ENCODE peak calls at places on chromosomes 3 and 15, in five cellular contexts. One of them, this sample, is unnamed.

GRCh38 chr15:75661041-75661778 is 13.5 kb downstream of the SNX33 start:
- DNase-seq in heart left ventricle: peak; percentile 87
- DNase-seq in upper lobe of left lung: peak; percentile 93
- DNase-seq in transverse colon: peak; percentile 83
- DNase-seq in esophagus squamous epithelium: peak; percentile 24
- DNase-seq in this sample: peak; percentile 100

GRCh38 chr3:165895919-165896318 is 58.7 kb upstream of the BCHE start:
- DNase-seq in upper lobe of left lung: no peak
- DNase-seq in transverse colon: no peak
- DNase-seq in heart left ventricle: no peak
- DNase-seq in esophagus squamous epithelium: no peak
- DNase-seq in this sample: no peak

GRCh38 chr15:65790692-65791334 is 1.3 kb downstream of the DENND4A start:
- DNase-seq in transverse colon: no peak
- DNase-seq in upper lobe of left lung: no peak
- DNase-seq in heart left ventricle: no peak
- DNase-seq in esophagus squamous epithelium: no peak
- DNase-seq in this sample: no peak

GRCh38 chr3:30161370-30161769 is 445.0 kb upstream of the TGFBR2 start:
- DNase-seq in heart left ventricle: peak; percentile 36
- DNase-seq in esophagus squamous epithelium: no peak
- DNase-seq in upper lobe of left lung: no peak
- DNase-seq in transverse colon: no peak
- DNase-seq in this sample: no peak

GRCh38 chr3:25235033-25235432 is 193.0 kb upstream of the RARB start:
- DNase-seq in transverse colon: no peak
- DNase-seq in heart left ventricle: no peak
- DNase-seq in upper lobe of left lung: no peak
- DNase-seq in esophagus squamous epithelium: no peak
- DNase-seq in this sample: no peak

GRCh38 chr3:58206406-58207011 is 4.3 kb downstream of the DNASE1L3 start:
- DNase-seq in heart left ventricle: no peak
- DNase-seq in esophagus squamous epithelium: no peak
- DNase-seq in transverse colon: no peak
- DNase-seq in upper lobe of left lung: no peak
- DNase-seq in this sample: no peak

GRCh38 chr3:157248590-157249425 is 88.9 kb upstream of the CCNL1 start:
- DNase-seq in upper lobe of left lung: no peak
- DNase-seq in heart left ventricle: peak; percentile 70
- DNase-seq in transverse colon: no peak
- DNase-seq in esophagus squamous epithelium: no peak
- DNase-seq in this sample: no peak

GRCh38 chr3:114178770-114179368 is at the start of gene DRD3:
- DNase-seq in upper lobe of left lung: no peak
- DNase-seq in heart left ventricle: no peak
- DNase-seq in transverse colon: no peak
- DNase-seq in esophagus squamous epithelium: no peak
- DNase-seq in this sample: no peak

GRCh38 chr15:101128191-101128590 is 123.7 kb downstream of the CHSY1 start:
- DNase-seq in heart left ventricle: no peak
- DNase-seq in esophagus squamous epithelium: no peak
- DNase-seq in transverse colon: no peak
- DNase-seq in upper lobe of left lung: no peak
- DNase-seq in this sample: no peak

GRCh38 chr15:65032823-65033537 is 3.5 kb upstream of the MTFMT start:
- DNase-seq in upper lobe of left lung: no peak
- DNase-seq in esophagus squamous epithelium: no peak
- DNase-seq in heart left ventricle: peak; percentile 72
- DNase-seq in transverse colon: peak; percentile 85
- DNase-seq in this sample: no peak

GRCh38 chr3:106428565-106428994 is 559.8 kb upstream of the CBLB start:
- DNase-seq in upper lobe of left lung: no peak
- DNase-seq in heart left ventricle: no peak
- DNase-seq in esophagus squamous epithelium: no peak
- DNase-seq in transverse colon: peak; percentile 12
- DNase-seq in this sample: peak; percentile 64

GRCh38 chr3:151210676-151211381 is 7.8 kb upstream of the GPR171 start:
- DNase-seq in transverse colon: peak; percentile 36
- DNase-seq in upper lobe of left lung: no peak
- DNase-seq in heart left ventricle: no peak
- DNase-seq in esophagus squamous epithelium: no peak
- DNase-seq in this sample: no peak

GRCh38 chr3:129934234-129935123 is 40.0 kb upstream of the TRH start:
- DNase-seq in transverse colon: no peak
- DNase-seq in upper lobe of left lung: no peak
- DNase-seq in esophagus squamous epithelium: no peak
- DNase-seq in heart left ventricle: no peak
- DNase-seq in this sample: no peak

GRCh38 chr3:8997151-8997550 is 33.9 kb upstream of the RAD18 start:
- DNase-seq in heart left ventricle: no peak
- DNase-seq in upper lobe of left lung: no peak
- DNase-seq in esophagus squamous epithelium: no peak
- DNase-seq in transverse colon: no peak
- DNase-seq in this sample: no peak

DNA sequence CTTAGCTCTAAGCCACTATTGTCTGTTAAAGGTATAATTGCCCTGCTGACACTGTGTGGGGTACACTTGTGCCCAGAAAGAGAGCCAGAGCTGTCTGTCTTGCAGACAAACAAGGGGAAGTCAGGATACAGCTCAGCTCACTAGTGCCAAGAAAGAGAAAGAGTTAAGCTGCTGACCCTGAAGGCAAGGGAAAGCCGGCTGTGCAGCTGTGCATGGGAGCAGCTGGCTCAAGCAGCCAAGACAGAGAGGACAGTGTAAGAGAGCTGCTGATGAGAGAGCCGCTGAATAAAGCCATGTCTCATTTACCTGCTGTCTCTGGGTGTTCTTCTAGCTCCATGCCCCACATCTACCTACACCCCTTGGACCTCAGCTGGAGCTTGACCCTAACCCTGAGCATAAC is 428.1 kb upstream of the NAALADL2 start:
- DNase-seq in heart left ventricle: no peak
- DNase-seq in esophagus squamous epithelium: no peak
- DNase-seq in upper lobe of left lung: no peak
- DNase-seq in transverse colon: no peak
- DNase-seq in this sample: no peak
- H3K4me1 ChIP-seq in heart left ventricle: no peaks in the 10 kb centered on the region
- H3K4me1 ChIP-seq in esophagus squamous epithelium: no peaks in the 10 kb centered on the region
- H3K4me1 ChIP-seq in upper lobe of left lung: no peaks in the 10 kb centered on the region
- H3K4me1 ChIP-seq in transverse colon: no peaks in the 10 kb centered on the region
- H3K4me1 ChIP-seq in this sample: no peaks in the 10 kb centered on the region

GRCh38 chr15:88571153-88572029 is 24.9 kb upstream of the DET1 start:
- DNase-seq in esophagus squamous epithelium: no peak
- DNase-seq in upper lobe of left lung: no peak
- DNase-seq in heart left ventricle: peak; percentile 88
- DNase-seq in transverse colon: no peak
- DNase-seq in this sample: no peak
- TF ChIP-seq CTCF in esophagus squamous epithelium: no peak
- TF ChIP-seq CTCF in upper lobe of left lung: no peak
- TF ChIP-seq CTCF in heart left ventricle: no peak
- TF ChIP-seq CTCF in transverse colon: no peak
- TF ChIP-seq CTCF in this sample: no peak

GRCh38 chr3:50617096-50617791 is at the start of gene MAPKAPK3:
- DNase-seq in upper lobe of left lung: peak; percentile 91
- DNase-seq in esophagus squamous epithelium: no peak
- DNase-seq in transverse colon: peak; percentile 66
- DNase-seq in heart left ventricle: peak; percentile 78
- DNase-seq in this sample: no peak

GRCh38 chr3:50617911-50618481 is 1.0 kb downstream of the MAPKAPK3 start:
- DNase-seq in upper lobe of left lung: no peak
- DNase-seq in esophagus squamous epithelium: no peak
- DNase-seq in transverse colon: no peak
- DNase-seq in heart left ventricle: peak; percentile 83
- DNase-seq in this sample: no peak

GRCh38 chr3:50616770-50617095 is 218 bp upstream of the MAPKAPK3 start:
- DNase-seq in transverse colon: peak; percentile 97
- DNase-seq in heart left ventricle: peak; percentile 95
- DNase-seq in esophagus squamous epithelium: peak; percentile 65
- DNase-seq in upper lobe of left lung: peak; percentile 96
- DNase-seq in this sample: peak; percentile 86

GRCh38 chr3:50615190-50615589 is 1.8 kb upstream of the MAPKAPK3 start:
- DNase-seq in heart left ventricle: no peak
- DNase-seq in transverse colon: no peak
- DNase-seq in esophagus squamous epithelium: no peak
- DNase-seq in upper lobe of left lung: no peak
- DNase-seq in this sample: no peak

GRCh38 chr3:50616003-50616769 is 765 bp upstream of the MAPKAPK3 start:
- DNase-seq in heart left ventricle: peak; percentile 85
- DNase-seq in transverse colon: peak; percentile 92
- DNase-seq in esophagus squamous epithelium: no peak
- DNase-seq in upper lobe of left lung: no peak
- DNase-seq in this sample: no peak
- H3K4me1 ChIP-seq in heart left ventricle: peaks cover 18% of the 10 kb centered on the region
- H3K4me1 ChIP-seq in transverse colon: peaks cover 40% of the 10 kb centered on the region
- H3K4me1 ChIP-seq in esophagus squamous epithelium: peaks cover 84% of the 10 kb centered on the region
- H3K4me1 ChIP-seq in upper lobe of left lung: peaks cover 71% of the 10 kb centered on the region
- H3K4me1 ChIP-seq in this sample: peaks cover 6% of the 10 kb centered on the region

DNA sequence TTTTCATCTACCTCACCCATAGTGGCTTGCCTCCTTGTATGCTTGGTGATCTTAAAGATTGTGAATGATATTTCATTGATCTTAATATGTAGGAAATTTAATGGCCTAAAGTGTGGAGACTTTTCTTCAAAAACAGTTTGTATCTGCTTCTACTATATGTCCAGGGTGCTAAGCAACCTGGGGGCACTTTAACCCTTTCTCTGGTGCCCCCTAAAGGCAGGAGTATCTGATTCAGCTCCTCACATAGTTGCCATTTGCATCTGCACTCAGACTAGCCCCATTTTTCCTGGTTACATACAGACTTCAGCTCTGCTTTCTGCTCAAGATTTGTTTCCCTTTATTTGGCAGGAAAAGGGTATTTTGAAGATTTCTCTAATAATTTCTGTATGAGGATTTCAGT is 5.2 kb upstream of the PFN2 start:
- DNase-seq in esophagus squamous epithelium: no peak
- DNase-seq in heart left ventricle: no peak
- DNase-seq in transverse colon: no peak
- DNase-seq in upper lobe of left lung: no peak
- DNase-seq in this sample: no peak
- TF ChIP-seq CTCF in esophagus squamous epithelium: no peak
- TF ChIP-seq CTCF in heart left ventricle: no peak
- TF ChIP-seq CTCF in transverse colon: no peak
- TF ChIP-seq CTCF in upper lobe of left lung: no peak
- TF ChIP-seq CTCF in this sample: peak; percentile 6

GRCh38 chr3:88057650-88058321 is 1.0 kb downstream of the CGGBP1 start:
- DNase-seq in heart left ventricle: no peak
- DNase-seq in transverse colon: no peak
- DNase-seq in upper lobe of left lung: no peak
- DNase-seq in esophagus squamous epithelium: no peak
- DNase-seq in this sample: no peak

GRCh38 chr3:88058322-88058592 is 548 bp downstream of the CGGBP1 start:
- DNase-seq in transverse colon: no peak
- DNase-seq in esophagus squamous epithelium: no peak
- DNase-seq in heart left ventricle: no peak
- DNase-seq in upper lobe of left lung: no peak
- DNase-seq in this sample: no peak

GRCh38 chr3:88059380-88060160 is 515 bp downstream of the ZNF654 start:
- DNase-seq in esophagus squamous epithelium: no peak
- DNase-seq in transverse colon: peak; percentile 15
- DNase-seq in heart left ventricle: peak; percentile 33
- DNase-seq in upper lobe of left lung: no peak
- DNase-seq in this sample: no peak

GRCh38 chr3:88061749-88062148 is 2.7 kb downstream of the ZNF654 start:
- DNase-seq in esophagus squamous epithelium: no peak
- DNase-seq in transverse colon: no peak
- DNase-seq in upper lobe of left lung: no peak
- DNase-seq in heart left ventricle: no peak
- DNase-seq in this sample: no peak

DNA sequence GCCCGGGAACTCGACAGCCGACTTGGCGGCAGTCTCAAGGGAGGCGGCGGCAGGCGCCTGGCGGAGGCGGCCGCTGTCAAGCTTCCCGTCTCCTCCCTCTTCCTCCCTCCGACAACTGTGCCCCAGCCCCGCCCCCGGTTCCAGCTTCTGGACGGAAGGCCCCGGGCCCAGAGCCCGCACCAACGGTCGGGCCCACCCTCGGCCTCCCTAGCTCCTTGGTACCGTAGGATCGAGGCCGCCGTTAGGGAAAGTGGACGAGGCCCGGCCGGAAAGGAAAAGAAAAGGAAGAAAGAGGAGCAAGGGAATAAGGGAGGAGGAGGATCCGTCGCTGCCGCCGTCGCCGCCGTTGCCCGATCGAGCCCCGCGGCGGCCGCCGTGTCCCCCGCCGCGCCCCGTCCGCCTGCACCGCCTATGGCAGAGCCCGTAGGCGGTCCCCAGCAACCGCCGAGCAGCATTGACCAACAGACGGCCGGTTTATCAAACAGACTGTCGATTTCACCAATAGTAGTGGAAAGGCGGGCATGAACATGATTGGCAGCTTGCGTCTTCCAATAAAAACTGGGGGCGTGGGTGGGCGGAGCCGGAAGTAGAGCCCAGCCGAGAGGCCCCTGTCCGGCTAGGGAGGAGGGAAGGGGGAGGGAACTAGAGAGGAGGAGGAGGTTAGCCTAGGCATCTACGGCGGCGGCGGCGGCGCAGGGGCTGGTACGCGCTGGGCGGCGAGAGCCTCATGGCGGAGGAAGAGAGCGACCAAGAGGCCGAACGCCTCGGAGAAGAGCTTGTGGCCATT is at the start of the genes CGGBP1 and ZNF654:
- DNase-seq in transverse colon: peak; percentile 99
- DNase-seq in esophagus squamous epithelium: peak; percentile 92
- DNase-seq in heart left ventricle: peak; percentile 98
- DNase-seq in upper lobe of left lung: peak; percentile 97
- DNase-seq in this sample: peak; percentile 96
- H3K4me1 ChIP-seq in transverse colon: peaks cover 20% of the 10 kb centered on the region
- H3K4me1 ChIP-seq in esophagus squamous epithelium: peaks cover 51% of the 10 kb centered on the region
- H3K4me1 ChIP-seq in heart left ventricle: peaks cover 27% of the 10 kb centered on the region
- H3K4me1 ChIP-seq in upper lobe of left lung: peaks cover 41% of the 10 kb centered on the region
- H3K4me1 ChIP-seq in this sample: peaks cover 10% of the 10 kb centered on the region

This sample was measured in RWPE2.